ENCODE peak calls at places on chromosomes 16 and 17, in six cellular contexts. P, Q, C, I, T and D are unnamed samples.

GRCh38 chr16:12461201-12461600 is 342.5 kb downstream of the CPPED1 start:
- DNase-seq in P (peak), Q (no peak), C (no peak), I (no peak), T (no peak), D (no peak)

GRCh38 chr16:1656808-1657617 is 21.1 kb upstream of the JPT2 start:
- DNase-seq in P (no peak), Q (no peak), C (no peak), I (no peak), T (no peak), D (no peak)

GRCh38 chr16:75248142-75248535 is 3.3 kb downstream of the BCAR1 start:
- DNase-seq in P (no peak), Q (no peak), C (no peak), I (no peak), T (no peak), D (no peak)

GRCh38 chr17:65936013-65936412 is 255.9 kb downstream of the CEP112 start:
- DNase-seq in P (no peak), Q (no peak), C (peak), I (peak), T (no peak), D (no peak)

GRCh38 chr16:3152022-3152272 is 17.1 kb downstream of the ZNF213 start:
- DNase-seq in P (no peak), Q (no peak), C (no peak), I (no peak), T (no peak), D (no peak)

GRCh38 chr17:44095647-44096496 is 25.3 kb downstream of the G6PC3 start:
- DNase-seq in P (peak), Q (peak), C (peak), I (peak), T (peak), D (peak)

GRCh38 chr17:46733837-46734516 is 84.5 kb downstream of the WNT3 start:
- DNase-seq in P (no peak), Q (no peak), C (peak), I (peak), T (no peak), D (no peak)

GRCh38 chr17:76872221-76872873 is 4.1 kb downstream of the MGAT5B start:
- DNase-seq in P (peak), Q (no peak), C (peak), I (peak), T (no peak), D (peak)

GRCh38 chr17:75300280-75300679 is 11.0 kb upstream of the SLC25A19 start:
- DNase-seq in P (no peak), Q (no peak), C (no peak), I (no peak), T (no peak), D (no peak)

GRCh38 chr16:4957420-4957719 is 760 bp upstream of the SEC14L5 start:
- DNase-seq in P (no peak), Q (no peak), C (no peak), I (no peak), T (no peak), D (no peak)

GRCh38 chr16:65510850-65511249 is 389.0 kb upstream of the CDH11 start:
- DNase-seq in P (peak), Q (no peak), C (no peak), I (no peak), T (no peak), D (no peak)

GRCh38 chr17:31565652-31566051 is 174.2 kb downstream of the RAB11FIP4 start:
- DNase-seq in P (no peak), Q (no peak), C (no peak), I (no peak), T (no peak), D (no peak)

GRCh38 chr16:83137326-83137770 is 510.6 kb downstream of the CDH13 start:
- DNase-seq in P (peak), Q (no peak), C (peak), I (peak), T (no peak), D (peak)

GRCh38 chr17:82320956-82321927 is 3.8 kb upstream of the CD7 start:
- DNase-seq in P (peak), Q (peak), C (no peak), I (peak), T (no peak), D (peak)

GRCh38 chr16:57736419-57737281 is 1.1 kb downstream of the KATNB1 start:
- DNase-seq in P (peak), Q (peak), C (peak), I (peak), T (no peak), D (peak)

GRCh38 chr17:59842901-59843652 is 49.7 kb downstream of the TUBD1 start:
- DNase-seq in P (peak), Q (peak), C (peak), I (peak), T (no peak), D (peak)

GRCh38 chr16:80547145-80547544 is 6.4 kb downstream of the DYNLRB2 start:
- DNase-seq in P (no peak), Q (no peak), C (no peak), I (no peak), T (no peak), D (no peak)

GRCh38 chr17:16488572-16488997 is 3.4 kb downstream of the LRRC75A start:
- DNase-seq in P (no peak), Q (peak), C (no peak), I (no peak), T (no peak), D (no peak)

GRCh38 chr16:55828680-55829079 is 4.2 kb downstream of the CES1 start:
- DNase-seq in P (no peak), Q (no peak), C (no peak), I (no peak), T (no peak), D (no peak)

GRCh38 chr17:78343099-78343432 is 16.8 kb downstream of the SOCS3 start:
- DNase-seq in P (peak), Q (peak), C (peak), I (peak), T (peak), D (peak)

GRCh38 chr16:63447121-63447520 is 1410.9 kb upstream of the CDH8 start:
- DNase-seq in P (no peak), Q (no peak), C (no peak), I (no peak), T (no peak), D (no peak)

GRCh38 chr17:75182569-75183436 is at the start of gene SUMO2:
- DNase-seq in P (peak), Q (peak), C (peak), I (peak), T (peak), D (peak)

GRCh38 chr17:47980516-47980915 is 9.6 kb downstream of the CDK5RAP3 start:
- DNase-seq in P (no peak), Q (no peak), C (no peak), I (no peak), T (no peak), D (no peak)

GRCh38 chr17:31283841-31284240 is 13.2 kb downstream of the OMG start:
- DNase-seq in P (no peak), Q (no peak), C (no peak), I (no peak), T (no peak), D (no peak)

GRCh38 chr17:41975099-41976083 is 8.8 kb downstream of the CNP start:
- DNase-seq in P (no peak), Q (no peak), C (no peak), I (no peak), T (peak), D (no peak)

GRCh38 chr17:73644145-73645049 is at the start of gene SDK2:
- DNase-seq in P (peak), Q (peak), C (no peak), I (no peak), T (peak), D (peak)

GRCh38 chr17:70622382-70623260 is 453.3 kb downstream of the KCNJ2 start:
- DNase-seq in P (peak), Q (peak), C (peak), I (peak), T (peak), D (peak)

GRCh38 chr17:81119223-81120148 is 45.8 kb upstream of the PVALEF start:
- DNase-seq in P (peak), Q (peak), C (peak), I (peak), T (peak), D (peak)
- TF ChIP-seq CTCF in P (peak), Q (peak), C (peak), I (peak), T (no peak), D (no peak)

GRCh38 chr17:56868716-56869115 is 34.8 kb downstream of the DGKE start:
- DNase-seq in P (no peak), Q (no peak), C (no peak), I (no peak), T (no peak), D (no peak)

GRCh38 chr17:56863974-56864373 is 30.0 kb downstream of the DGKE start:
- DNase-seq in P (no peak), Q (no peak), C (no peak), I (no peak), T (no peak), D (no peak)

GRCh38 chr17:56867948-56868376 is 34.0 kb downstream of the DGKE start:
- DNase-seq in P (peak), Q (no peak), C (no peak), I (no peak), T (no peak), D (no peak)

GRCh38 chr17:56866076-56866475 is 32.1 kb downstream of the DGKE start:
- DNase-seq in P (no peak), Q (no peak), C (no peak), I (no peak), T (no peak), D (no peak)

DNA sequence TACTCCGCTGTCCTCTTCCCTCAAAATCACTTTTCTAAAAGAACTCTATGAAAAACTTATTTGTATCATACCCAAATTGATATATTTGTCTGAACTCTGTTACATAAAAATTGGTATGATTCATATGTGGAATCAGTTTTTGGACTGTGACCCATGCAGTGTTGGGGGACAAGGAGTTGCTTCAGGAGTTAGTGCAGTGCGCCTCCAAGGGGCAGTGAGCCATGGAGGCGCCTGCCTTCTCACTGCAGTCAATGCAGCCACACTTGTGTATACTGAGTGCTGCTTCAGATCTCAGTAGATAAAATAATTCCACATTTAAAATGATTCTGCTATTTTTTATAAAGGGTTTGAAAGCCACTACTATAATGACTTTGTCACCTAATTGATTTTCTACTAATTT is 32.5 kb downstream of the DGKE start:
- DNase-seq in P (no peak), Q (no peak), C (no peak), I (peak), T (no peak), D (no peak)
- TF ChIP-seq CTCF in P (no peak), Q (peak), C (peak), I (no peak), T (no peak), D (no peak)

GRCh38 chr16:66696669-66697630 is at the start of gene CMTM4:
- DNase-seq in P (peak), Q (peak), C (peak), I (peak), T (peak), D (peak)
- TF ChIP-seq CTCF in P (no peak), Q (peak), C (peak), I (peak), T (peak), D (no peak)

DNA sequence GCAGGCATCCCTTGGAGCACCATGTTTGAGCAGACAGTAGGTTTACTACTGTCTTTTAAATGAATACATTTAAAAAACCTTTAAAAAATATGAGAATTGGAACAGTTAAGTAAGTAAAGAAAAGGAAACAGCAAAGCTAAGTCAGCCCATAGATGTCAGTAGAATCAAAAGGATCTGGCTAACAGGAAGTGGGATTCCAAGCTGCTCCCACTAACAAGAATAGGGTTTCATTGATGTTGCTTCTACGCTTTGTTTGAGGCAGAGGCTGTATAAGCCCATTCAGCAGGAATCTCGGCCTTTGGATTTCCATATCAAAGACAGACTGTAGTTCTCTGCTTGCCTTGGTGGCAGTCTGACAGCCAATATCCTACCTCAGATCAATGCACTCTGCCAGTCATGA is 122.9 kb upstream of the ELAC2 start:
- DNase-seq in P (peak), Q (peak), C (no peak), I (no peak), T (no peak), D (no peak)
- TF ChIP-seq CTCF in P (no peak), Q (peak), C (no peak), I (no peak), T (no peak), D (no peak)

GRCh38 chr17:34443832-34444469 is 80.9 kb upstream of the CCL1 start:
- DNase-seq in P (no peak), Q (peak), C (peak), I (no peak), T (no peak), D (peak)
- TF ChIP-seq CTCF in P (no peak), Q (peak), C (peak), I (peak), T (no peak), D (no peak)

DNA sequence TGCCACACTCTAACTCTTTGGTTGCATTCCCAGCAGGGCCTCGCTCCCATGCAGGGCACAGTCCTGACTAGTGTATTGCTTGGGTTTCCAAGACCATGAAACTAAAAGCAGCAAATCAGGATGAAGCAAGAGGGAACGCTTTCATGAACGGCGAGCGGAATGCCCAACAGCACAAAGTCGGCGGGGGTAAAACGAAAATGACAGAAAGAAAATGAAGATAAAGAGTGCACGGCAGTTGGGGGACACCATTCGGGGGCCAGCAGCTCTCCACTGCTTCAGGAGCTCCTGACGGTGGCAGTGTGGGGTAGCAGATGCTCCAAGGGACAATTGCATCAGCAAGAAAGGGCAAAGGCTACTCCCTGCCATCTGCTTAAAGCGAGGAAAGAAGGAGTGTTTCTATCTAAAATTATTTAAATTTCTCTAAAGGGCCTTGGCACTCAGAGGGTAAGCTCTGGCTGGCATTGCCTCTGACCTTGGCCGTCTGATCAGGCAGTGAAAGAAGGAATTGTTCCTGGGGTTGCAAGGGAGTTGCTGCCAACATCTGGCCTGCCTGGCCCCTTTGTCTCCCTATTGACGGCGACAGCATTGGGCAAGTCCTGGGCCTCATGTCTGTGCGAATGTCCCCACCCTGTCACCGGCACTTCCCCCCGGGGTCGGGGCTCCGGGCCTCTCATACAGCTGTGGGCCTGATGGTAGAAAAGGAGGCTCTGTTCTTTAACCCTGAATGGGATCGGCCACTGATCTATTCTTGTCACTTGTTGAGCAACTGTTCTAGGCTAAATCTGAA is 138.2 kb downstream of the CMIP start:
- DNase-seq in P (peak), Q (no peak), C (no peak), I (peak), T (no peak), D (no peak)
- TF ChIP-seq CTCF in P (peak), Q (peak), C (no peak), I (no peak), T (no peak), D (no peak)

GRCh38 chr17:10697092-10698081 is at the start of the genes ADPRM and SCO1:
- DNase-seq in P (peak), Q (peak), C (peak), I (peak), T (peak), D (peak)
- TF ChIP-seq CTCF in P (peak), Q (peak), C (peak), I (peak), T (peak), D (no peak)

DNA sequence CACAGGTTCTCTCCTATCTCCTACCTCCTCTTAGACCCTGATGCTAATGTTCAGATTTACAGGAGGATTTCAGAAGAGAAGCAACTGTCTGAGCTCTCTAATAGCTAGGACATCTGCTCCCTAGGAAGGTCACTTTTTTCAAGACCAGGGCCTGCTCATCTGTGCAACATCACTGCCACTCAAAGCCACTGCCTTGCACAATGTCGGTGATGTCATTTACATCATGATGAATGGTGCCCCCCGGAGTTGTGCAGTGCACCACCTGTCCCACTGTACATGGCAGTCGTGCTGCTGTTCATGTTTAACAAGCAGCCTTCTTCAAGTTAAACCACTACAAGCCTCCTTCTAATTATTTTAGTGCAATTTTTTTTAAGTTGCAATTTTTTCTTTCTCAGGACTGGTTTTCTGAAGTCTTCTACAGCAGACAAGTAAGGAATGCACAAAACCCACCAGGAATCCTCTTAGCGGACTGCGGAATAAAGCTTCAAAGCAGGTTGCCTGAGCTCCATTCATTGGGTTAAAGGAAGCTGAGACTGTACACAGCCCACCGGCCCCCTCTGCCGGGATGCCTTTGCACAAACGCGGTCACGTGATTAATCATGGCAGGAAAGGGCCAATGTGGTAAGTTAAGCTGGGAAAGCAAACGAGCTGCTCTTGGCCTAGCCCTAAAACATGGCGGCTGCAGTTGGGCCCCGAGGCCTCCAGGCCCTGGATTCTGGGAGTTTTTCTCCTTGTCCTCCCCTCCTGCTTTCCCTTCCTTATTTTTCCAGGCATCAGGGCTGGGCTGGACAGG is 74.1 kb downstream of the MYH11 start:
- DNase-seq in P (no peak), Q (peak), C (no peak), I (no peak), T (no peak), D (no peak)
- TF ChIP-seq CTCF in P (no peak), Q (peak), C (no peak), I (no peak), T (no peak), D (no peak)